ENCODE peak calls at places on chromosomes 6 and 20, in eight cellular contexts. X is neural crest cell, E is fibroblast of lung, B is RWPE1, F is Calu3, O is AG04450, M is lower lobe of right lung, H is kidney epithelial cell. J is an unnamed sample.

GRCh38 chr6:19408331-19408730 is 428.8 kb upstream of the ID4 start:
- DNase-seq in M (no peak), H (no peak), B (no peak), E (peak; percentile 25), X (no peak), F (no peak), O (no peak), J (no peak)

GRCh38 chr6:35018746-35019145 is 122.4 kb downstream of the TCP11 start:
- DNase-seq in F (no peak), B (no peak), X (no peak), M (no peak), H (no peak), O (no peak), E (no peak), J (no peak)

GRCh38 chr20:58753267-58753928 is 60.8 kb downstream of the NPEPL1 start:
- DNase-seq in H (no peak), O (no peak), M (no peak), B (no peak), F (no peak), X (no peak), E (no peak), J (no peak)

GRCh38 chr6:98844244-98845161 is 10.1 kb downstream of the POU3F2 start:
- DNase-seq in O (no peak), H (no peak), M (no peak), E (no peak), X (no peak), B (no peak), F (no peak), J (no peak)

GRCh38 chr6:56370127-56370540 is 122.8 kb upstream of the COL21A1 start:
- DNase-seq in X (no peak), M (peak; percentile 51), F (peak; percentile 74), B (peak; percentile 77), H (no peak), E (peak; percentile 25), O (no peak), J (no peak)

GRCh38 chr20:36644032-36644712 is 1.8 kb downstream of the SLA2 start:
- DNase-seq in E (no peak), X (no peak), F (no peak), M (no peak), H (no peak), B (no peak), O (no peak), J (no peak)

GRCh38 chr20:11797161-11797560 is 120.5 kb upstream of the BTBD3 start:
- DNase-seq in H (no peak), F (no peak), X (no peak), B (no peak), M (no peak), E (no peak), O (no peak), J (no peak)

GRCh38 chr6:127518710-127519468 is at the start of gene MTCL3:
- DNase-seq in M (no peak), B (no peak), H (peak; percentile 87), X (peak; percentile 71), F (peak; percentile 36), E (peak; percentile 68), O (no peak), J (no peak)

GRCh38 chr20:32497589-32498224 is 87.4 kb downstream of the NOL4L start:
- DNase-seq in E (no peak), B (no peak), H (no peak), X (no peak), F (no peak), O (no peak), M (no peak), J (no peak)

GRCh38 chr20:43857932-43858331 is 56.7 kb upstream of the TOX2 start:
- DNase-seq in F (no peak), B (no peak), X (no peak), M (no peak), H (no peak), E (no peak), O (no peak), J (no peak)

GRCh38 chr6:135901776-135902524 is 50.4 kb downstream of the PDE7B start:
- DNase-seq in O (peak; percentile 83), X (no peak), M (no peak), B (no peak), E (peak; percentile 98), F (no peak), H (no peak), J (no peak)

GRCh38 chr6:168504366-168504765 is 63.4 kb downstream of the SMOC2 start:
- DNase-seq in B (no peak), F (no peak), H (no peak), E (no peak), X (no peak), O (no peak), M (no peak), J (no peak)

GRCh38 chr6:816510-817084 is 123.7 kb upstream of the EXOC2 start:
- DNase-seq in F (no peak), H (no peak), O (no peak), X (no peak), M (peak; percentile 51), B (no peak), E (no peak), J (no peak)

GRCh38 chr6:814378-815347 is 121.7 kb upstream of the EXOC2 start:
- DNase-seq in F (no peak), E (no peak), O (no peak), M (no peak), H (no peak), X (no peak), B (no peak), J (no peak)

GRCh38 chr6:811806-812205 is 118.9 kb upstream of the EXOC2 start:
- DNase-seq in E (peak; percentile 14), O (no peak), X (no peak), B (no peak), M (no peak), H (no peak), F (no peak), J (no peak)

GRCh38 chr6:818191-818590 is 125.3 kb upstream of the EXOC2 start:
- DNase-seq in H (no peak), B (peak; percentile 55), O (no peak), E (no peak), F (no peak), M (no peak), X (no peak), J (no peak)

GRCh38 chr6:815348-815738 is 122.4 kb upstream of the EXOC2 start:
- DNase-seq in F (peak; percentile 13), O (no peak), M (no peak), E (no peak), H (no peak), B (no peak), X (no peak), J (no peak)
- TF ChIP-seq CTCF in F (no peak), O (no peak), M (no peak), E (no peak), H (peak; percentile 46), B (no peak), X (peak; percentile 45), J (no peak)

GRCh38 chr6:123316733-123317323 is 319.9 kb downstream of the TRDN start:
- DNase-seq in O (no peak), B (peak; percentile 10), E (peak; percentile 37), F (no peak), H (no peak), X (no peak), M (no peak), J (no peak)
- TF ChIP-seq CTCF in O (peak; percentile 53), B (peak; percentile 59), E (no peak), F (peak; percentile 16), H (peak; percentile 15), X (peak; percentile 81), M (peak; percentile 55), J (no peak)

GRCh38 chr6:129671442-129672344 is 38.3 kb downstream of the ARHGAP18 start:
- DNase-seq in B (no peak), O (no peak), M (peak; percentile 80), H (no peak), E (no peak), F (no peak), X (no peak), J (no peak)
- TF ChIP-seq CTCF in B (no peak), O (no peak), M (peak; percentile 42), H (no peak), E (no peak), F (peak; percentile 31), X (no peak), J (no peak)

DNA sequence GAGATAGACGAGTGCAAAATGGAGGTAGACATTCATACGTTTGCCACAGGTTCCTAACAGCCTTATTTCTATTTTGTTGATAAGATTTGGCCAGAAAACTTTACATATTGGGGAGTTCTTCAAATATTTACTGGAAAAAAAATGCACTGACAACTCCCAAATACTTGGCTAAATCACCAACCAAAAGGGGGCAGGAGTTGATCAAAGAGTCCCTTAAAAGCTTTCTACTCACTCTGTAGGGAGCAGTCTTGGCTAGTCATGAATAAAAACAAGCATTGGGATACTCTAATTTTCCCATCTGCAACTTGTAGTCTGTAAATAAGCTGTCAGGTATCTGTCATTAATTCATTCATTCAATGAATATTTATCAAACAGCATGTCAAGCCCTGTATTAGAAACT is 18.4 kb downstream of the TENT5A start:
- DNase-seq in F (no peak), O (no peak), X (no peak), H (no peak), M (no peak), E (peak; percentile 32), B (no peak), J (no peak)
- TF ChIP-seq CTCF in F (no peak), O (no peak), X (no peak), H (peak; percentile 16), M (peak; percentile 10), E (no peak), B (no peak), J (no peak)

DNA sequence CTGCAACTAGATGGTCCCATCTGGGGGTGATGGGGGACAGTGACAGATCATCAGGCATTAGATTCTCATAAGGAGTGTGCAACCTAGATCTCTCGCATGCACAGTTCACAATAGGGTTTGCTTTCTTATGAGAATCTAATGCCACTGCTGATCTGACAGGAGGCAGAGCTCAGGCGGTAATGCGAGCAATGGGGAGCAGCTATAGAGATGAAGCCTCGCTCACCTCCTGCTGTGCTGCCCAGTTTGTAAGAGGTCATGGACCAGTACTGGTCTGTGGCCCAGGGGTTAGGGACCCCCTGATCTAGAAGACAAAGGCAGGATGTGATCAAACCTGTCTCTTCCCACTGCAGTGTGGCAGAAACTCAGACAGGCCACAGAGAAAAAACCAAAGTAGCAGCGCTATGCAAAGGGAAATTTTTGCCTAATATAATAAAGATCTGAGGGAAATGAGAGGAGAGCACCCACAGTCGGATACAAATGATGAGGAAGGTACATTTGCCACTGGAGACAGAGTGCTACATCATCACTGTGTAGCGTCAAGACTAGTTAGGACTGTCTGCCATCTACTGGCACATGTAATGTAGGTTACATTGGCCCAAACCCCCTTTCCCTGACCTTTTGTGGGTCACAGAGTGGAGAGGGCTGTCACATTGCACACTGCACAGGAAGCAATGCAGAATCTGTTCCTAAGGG is 4.1 kb upstream of the LY86 start:
- DNase-seq in F (no peak), B (no peak), X (no peak), E (no peak), O (no peak), H (no peak), M (no peak), J (no peak)
- TF ChIP-seq CTCF in F (no peak), B (no peak), X (no peak), E (no peak), O (no peak), H (no peak), M (no peak), J (no peak)

GRCh38 chr6:30891816-30892553 is 7.7 kb downstream of the DDR1 start:
- DNase-seq in E (no peak), H (no peak), O (no peak), M (no peak), B (no peak), X (no peak), F (no peak), J (no peak)
- TF ChIP-seq CTCF in E (no peak), H (no peak), O (no peak), M (no peak), B (no peak), X (no peak), F (no peak), J (no peak)

J was measured in omental fat pad.